ENCODE peak calls at places on chromosome 6, in seven cellular contexts. One of them, this sample, is unnamed.

GRCh38 chr6:34235605-34236422 is 859 bp upstream of the HMGA1 start:
- DNase-seq in suprapubic skin: no peak
- DNase-seq in HepG2: no peak
- DNase-seq in ovary: peak; percentile 59
- DNase-seq in transverse colon: peak; percentile 70
- DNase-seq in sigmoid colon: peak; percentile 78
- DNase-seq in SK-N-SH: no peak
- DNase-seq in this sample: peak; percentile 65

GRCh38 chr6:89217308-89217999 is at the start of gene GABRR1:
- DNase-seq in suprapubic skin: no peak
- DNase-seq in HepG2: no peak
- DNase-seq in ovary: no peak
- DNase-seq in transverse colon: no peak
- DNase-seq in sigmoid colon: no peak
- DNase-seq in SK-N-SH: no peak
- DNase-seq in this sample: no peak

GRCh38 chr6:33696538-33697518 is 14.7 kb downstream of the UQCC2 start:
- DNase-seq in suprapubic skin: no peak
- DNase-seq in HepG2: no peak
- DNase-seq in ovary: peak; percentile 73
- DNase-seq in transverse colon: no peak
- DNase-seq in sigmoid colon: no peak
- DNase-seq in SK-N-SH: peak; percentile 40
- DNase-seq in this sample: peak; percentile 52

GRCh38 chr6:166643907-166644590 is 17.0 kb upstream of the RPS6KA2 start:
- DNase-seq in suprapubic skin: no peak
- DNase-seq in HepG2: no peak
- DNase-seq in ovary: no peak
- DNase-seq in transverse colon: no peak
- DNase-seq in sigmoid colon: no peak
- DNase-seq in SK-N-SH: no peak
- DNase-seq in this sample: no peak

GRCh38 chr6:125827788-125828313 is 37.1 kb downstream of the NCOA7 start:
- DNase-seq in suprapubic skin: no peak
- DNase-seq in HepG2: no peak
- DNase-seq in ovary: no peak
- DNase-seq in transverse colon: no peak
- DNase-seq in sigmoid colon: no peak
- DNase-seq in SK-N-SH: no peak
- DNase-seq in this sample: no peak

GRCh38 chr6:147538821-147539220 is 30.3 kb downstream of the SAMD5 start:
- DNase-seq in suprapubic skin: no peak
- DNase-seq in HepG2: no peak
- DNase-seq in ovary: no peak
- DNase-seq in transverse colon: no peak
- DNase-seq in sigmoid colon: no peak
- DNase-seq in SK-N-SH: no peak
- DNase-seq in this sample: no peak

GRCh38 chr6:13947611-13948178 is 22.9 kb downstream of the RNF182 start:
- DNase-seq in suprapubic skin: no peak
- DNase-seq in HepG2: no peak
- DNase-seq in ovary: no peak
- DNase-seq in transverse colon: no peak
- DNase-seq in sigmoid colon: no peak
- DNase-seq in SK-N-SH: no peak
- DNase-seq in this sample: no peak

GRCh38 chr6:20436719-20437118 is 35.0 kb downstream of the E2F3 start:
- DNase-seq in suprapubic skin: no peak
- DNase-seq in HepG2: no peak
- DNase-seq in ovary: no peak
- DNase-seq in transverse colon: no peak
- DNase-seq in sigmoid colon: no peak
- DNase-seq in SK-N-SH: no peak
- DNase-seq in this sample: no peak

GRCh38 chr6:30951907-30952469 is 11.2 kb downstream of the MUCL3 start:
- DNase-seq in suprapubic skin: no peak
- DNase-seq in HepG2: no peak
- DNase-seq in ovary: no peak
- DNase-seq in transverse colon: no peak
- DNase-seq in sigmoid colon: no peak
- DNase-seq in SK-N-SH: no peak
- DNase-seq in this sample: no peak

GRCh38 chr6:142696689-142697088 is 248.3 kb downstream of the HIVEP2 start:
- DNase-seq in suprapubic skin: no peak
- DNase-seq in HepG2: no peak
- DNase-seq in ovary: peak; percentile 63
- DNase-seq in transverse colon: peak; percentile 44
- DNase-seq in sigmoid colon: no peak
- DNase-seq in SK-N-SH: no peak
- DNase-seq in this sample: peak; percentile 68

GRCh38 chr6:14129572-14129971 is 12.0 kb downstream of the CD83 start:
- DNase-seq in suprapubic skin: no peak
- DNase-seq in HepG2: peak; percentile 70
- DNase-seq in ovary: peak; percentile 53
- DNase-seq in transverse colon: peak; percentile 60
- DNase-seq in sigmoid colon: peak; percentile 67
- DNase-seq in SK-N-SH: peak; percentile 76
- DNase-seq in this sample: peak; percentile 53

GRCh38 chr6:35051997-35052583 is 89.0 kb downstream of the TCP11 start:
- DNase-seq in suprapubic skin: no peak
- DNase-seq in HepG2: peak; percentile 42
- DNase-seq in ovary: no peak
- DNase-seq in transverse colon: no peak
- DNase-seq in sigmoid colon: peak; percentile 27
- DNase-seq in SK-N-SH: no peak
- DNase-seq in this sample: no peak

GRCh38 chr6:30900863-30901417 is 7.1 kb upstream of the GTF2H4 start:
- DNase-seq in suprapubic skin: no peak
- DNase-seq in HepG2: no peak
- DNase-seq in ovary: no peak
- DNase-seq in transverse colon: no peak
- DNase-seq in sigmoid colon: no peak
- DNase-seq in SK-N-SH: peak; percentile 6
- DNase-seq in this sample: no peak

GRCh38 chr6:158752613-158753012 is 66.6 kb downstream of the EZR start:
- DNase-seq in suprapubic skin: peak; percentile 37
- DNase-seq in HepG2: no peak
- DNase-seq in ovary: no peak
- DNase-seq in transverse colon: no peak
- DNase-seq in sigmoid colon: peak; percentile 78
- DNase-seq in SK-N-SH: peak; percentile 87
- DNase-seq in this sample: no peak

GRCh38 chr6:151240036-151240685 is 394 bp downstream of the AKAP12 start:
- DNase-seq in suprapubic skin: peak; percentile 83
- DNase-seq in HepG2: no peak
- DNase-seq in ovary: peak; percentile 92
- DNase-seq in transverse colon: peak; percentile 72
- DNase-seq in sigmoid colon: peak; percentile 97
- DNase-seq in SK-N-SH: peak; percentile 84
- DNase-seq in this sample: peak; percentile 90

GRCh38 chr6:170029416-170030283 is 261.2 kb downstream of the DLL1 start:
- DNase-seq in suprapubic skin: peak; percentile 64
- DNase-seq in HepG2: no peak
- DNase-seq in ovary: no peak
- DNase-seq in transverse colon: peak; percentile 1
- DNase-seq in sigmoid colon: peak; percentile 54
- DNase-seq in SK-N-SH: no peak
- DNase-seq in this sample: peak; percentile 64

GRCh38 chr6:149864578-149865535 is 698 bp upstream of the LRP11 start:
- DNase-seq in suprapubic skin: no peak
- DNase-seq in HepG2: peak; percentile 75
- DNase-seq in ovary: no peak
- DNase-seq in transverse colon: no peak
- DNase-seq in sigmoid colon: peak; percentile 85
- DNase-seq in SK-N-SH: peak; percentile 71
- DNase-seq in this sample: no peak

GRCh38 chr6:20882014-20882413 is 347.8 kb downstream of the CDKAL1 start:
- DNase-seq in suprapubic skin: no peak
- DNase-seq in HepG2: no peak
- DNase-seq in ovary: no peak
- DNase-seq in transverse colon: no peak
- DNase-seq in sigmoid colon: no peak
- DNase-seq in SK-N-SH: no peak
- DNase-seq in this sample: no peak

GRCh38 chr6:90274481-90275030 is 22.1 kb downstream of the BACH2 start:
- DNase-seq in suprapubic skin: no peak
- DNase-seq in HepG2: no peak
- DNase-seq in ovary: no peak
- DNase-seq in transverse colon: peak; percentile 60
- DNase-seq in sigmoid colon: no peak
- DNase-seq in SK-N-SH: no peak
- DNase-seq in this sample: no peak

GRCh38 chr6:90273863-90274262 is 22.8 kb downstream of the BACH2 start:
- DNase-seq in suprapubic skin: no peak
- DNase-seq in HepG2: no peak
- DNase-seq in ovary: no peak
- DNase-seq in transverse colon: no peak
- DNase-seq in sigmoid colon: no peak
- DNase-seq in SK-N-SH: no peak
- DNase-seq in this sample: no peak

GRCh38 chr6:90269334-90269733 is 27.3 kb downstream of the BACH2 start:
- DNase-seq in suprapubic skin: no peak
- DNase-seq in HepG2: no peak
- DNase-seq in ovary: no peak
- DNase-seq in transverse colon: no peak
- DNase-seq in sigmoid colon: no peak
- DNase-seq in SK-N-SH: no peak
- DNase-seq in this sample: no peak

GRCh38 chr6:90268178-90268577 is 28.5 kb downstream of the BACH2 start:
- DNase-seq in suprapubic skin: no peak
- DNase-seq in HepG2: no peak
- DNase-seq in ovary: no peak
- DNase-seq in transverse colon: no peak
- DNase-seq in sigmoid colon: no peak
- DNase-seq in SK-N-SH: no peak
- DNase-seq in this sample: no peak

DNA sequence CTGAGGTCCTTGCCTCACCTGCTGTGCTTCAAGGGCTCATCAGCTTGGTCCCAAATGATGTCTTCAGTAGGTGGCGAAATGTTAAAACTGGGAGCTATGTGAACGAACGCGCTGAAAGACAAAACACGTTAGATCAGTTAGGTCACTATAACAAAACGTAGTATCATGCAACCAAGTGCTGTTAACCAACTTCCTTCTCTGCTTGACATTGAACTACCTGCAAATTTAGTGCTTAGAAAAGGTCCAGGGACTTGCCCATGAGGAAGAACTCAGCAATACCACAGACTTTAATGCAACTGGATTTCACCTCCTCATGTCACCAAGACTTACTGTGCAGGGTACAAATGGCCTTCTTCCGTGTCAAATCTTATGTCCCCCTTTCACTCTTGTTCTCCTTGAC is 24.8 kb downstream of the BACH2 start:
- DNase-seq in suprapubic skin: no peak
- DNase-seq in HepG2: no peak
- DNase-seq in ovary: no peak
- DNase-seq in transverse colon: no peak
- DNase-seq in sigmoid colon: no peak
- DNase-seq in SK-N-SH: no peak
- DNase-seq in this sample: no peak
- H3K36me3 ChIP-seq in suprapubic skin: no peaks in the 10 kb centered on the region
- H3K36me3 ChIP-seq in HepG2: no peaks in the 10 kb centered on the region
- H3K36me3 ChIP-seq in ovary: no peaks in the 10 kb centered on the region
- H3K36me3 ChIP-seq in transverse colon: no peaks in the 10 kb centered on the region
- H3K36me3 ChIP-seq in sigmoid colon: no peaks in the 10 kb centered on the region
- H3K36me3 ChIP-seq in SK-N-SH: no peaks in the 10 kb centered on the region
- H3K36me3 ChIP-seq in this sample: no peaks in the 10 kb centered on the region

GRCh38 chr6:4256969-4257368 is 121.6 kb upstream of the ECI2 start:
- DNase-seq in suprapubic skin: no peak
- DNase-seq in HepG2: no peak
- DNase-seq in ovary: no peak
- DNase-seq in transverse colon: no peak
- DNase-seq in sigmoid colon: no peak
- DNase-seq in SK-N-SH: no peak
- DNase-seq in this sample: no peak
- TF ChIP-seq EP300 in suprapubic skin: no peak
- TF ChIP-seq EP300 in HepG2: no peak
- TF ChIP-seq EP300 in ovary: no peak
- TF ChIP-seq EP300 in transverse colon: no peak
- TF ChIP-seq EP300 in sigmoid colon: no peak
- TF ChIP-seq EP300 in SK-N-SH: no peak
- TF ChIP-seq EP300 in this sample: no peak

DNA sequence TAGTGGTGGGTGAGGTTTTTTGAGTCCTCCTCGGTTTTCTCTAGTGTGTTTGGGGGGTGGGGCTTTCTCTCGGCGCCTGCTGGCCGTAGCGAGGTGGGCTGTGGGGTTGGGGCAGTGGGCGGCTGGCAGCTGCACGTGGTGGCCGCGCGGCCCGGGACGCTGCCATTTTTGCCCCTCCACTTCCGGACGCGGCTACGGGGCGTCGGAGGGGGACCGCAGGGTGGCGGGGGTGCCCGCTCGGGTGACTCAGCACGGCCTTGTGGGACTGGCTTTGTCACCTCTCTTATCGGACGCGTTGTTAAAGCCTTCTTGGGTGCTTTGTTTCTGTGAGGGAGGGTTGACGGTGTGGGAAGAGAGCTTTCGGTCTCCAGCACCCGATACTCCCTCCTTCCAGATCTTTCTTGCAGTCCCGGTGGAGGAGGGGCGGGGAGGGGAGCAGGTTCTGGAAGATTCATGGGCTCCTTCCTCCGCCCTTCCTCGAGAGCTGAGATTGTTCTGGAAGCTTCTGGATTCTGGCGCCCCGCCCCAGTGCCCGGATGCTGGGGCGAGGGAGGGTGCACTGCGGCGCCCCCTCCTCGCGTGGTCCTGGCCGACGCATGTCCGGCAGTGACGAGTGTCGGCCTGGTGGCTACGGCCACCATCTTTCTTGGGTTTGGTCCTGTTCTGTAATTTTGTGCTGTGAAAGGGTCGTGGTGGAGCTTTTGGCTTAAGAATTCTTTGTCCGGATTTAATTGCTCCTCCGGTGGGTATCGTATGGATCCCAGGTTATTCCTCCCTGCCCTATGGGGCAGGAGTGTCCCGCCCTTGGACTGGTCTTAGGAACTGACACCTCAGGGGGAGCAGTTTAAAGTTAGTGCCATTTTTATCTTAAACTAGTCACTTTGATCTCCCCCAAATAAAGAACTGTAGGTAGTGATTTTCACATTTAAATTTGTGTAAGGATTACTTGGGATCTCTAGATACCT is 719 bp downstream of the HSP90AB1 start:
- DNase-seq in suprapubic skin: no peak
- DNase-seq in HepG2: peak; percentile 36
- DNase-seq in ovary: peak; percentile 79
- DNase-seq in transverse colon: peak; percentile 78
- DNase-seq in sigmoid colon: peak; percentile 87
- DNase-seq in SK-N-SH: peak; percentile 76
- DNase-seq in this sample: peak; percentile 94
- H3K36me3 ChIP-seq in suprapubic skin: peaks cover 39% of the 10 kb centered on the region
- H3K36me3 ChIP-seq in HepG2: peaks cover 45% of the 10 kb centered on the region
- H3K36me3 ChIP-seq in ovary: peaks cover 2% of the 10 kb centered on the region
- H3K36me3 ChIP-seq in transverse colon: peaks cover 38% of the 10 kb centered on the region
- H3K36me3 ChIP-seq in sigmoid colon: peaks cover 38% of the 10 kb centered on the region
- H3K36me3 ChIP-seq in SK-N-SH: peaks cover 46% of the 10 kb centered on the region
- H3K36me3 ChIP-seq in this sample: peaks cover 33% of the 10 kb centered on the region

GRCh38 chr6:124131259-124131658 is 327.6 kb downstream of the NKAIN2 start:
- DNase-seq in suprapubic skin: no peak
- DNase-seq in HepG2: peak; percentile 62
- DNase-seq in ovary: no peak
- DNase-seq in transverse colon: no peak
- DNase-seq in sigmoid colon: no peak
- DNase-seq in SK-N-SH: no peak
- DNase-seq in this sample: no peak

GRCh38 chr6:124132256-124132655 is 328.6 kb downstream of the NKAIN2 start:
- DNase-seq in suprapubic skin: no peak
- DNase-seq in HepG2: no peak
- DNase-seq in ovary: no peak
- DNase-seq in transverse colon: no peak
- DNase-seq in sigmoid colon: no peak
- DNase-seq in SK-N-SH: no peak
- DNase-seq in this sample: no peak

GRCh38 chr6:124131779-124132178 is 328.1 kb downstream of the NKAIN2 start:
- DNase-seq in suprapubic skin: no peak
- DNase-seq in HepG2: no peak
- DNase-seq in ovary: no peak
- DNase-seq in transverse colon: no peak
- DNase-seq in sigmoid colon: no peak
- DNase-seq in SK-N-SH: no peak
- DNase-seq in this sample: no peak
- TF ChIP-seq EP300 in suprapubic skin: no peak
- TF ChIP-seq EP300 in HepG2: no peak
- TF ChIP-seq EP300 in ovary: no peak
- TF ChIP-seq EP300 in transverse colon: no peak
- TF ChIP-seq EP300 in sigmoid colon: no peak
- TF ChIP-seq EP300 in SK-N-SH: no peak
- TF ChIP-seq EP300 in this sample: no peak

This sample was measured in upper lobe of left lung.